ENCODE peak calls at places on chromosomes 3 and 15, in five cellular contexts. One of them, this sample, is unnamed.

GRCh38 chr3:134428396-134428795 is 54.1 kb upstream of the AMOTL2 start:
- DNase-seq in stimulated activated CD4-positive, alpha-beta T cell treated with anti-CD3 and anti-CD28 coated beads, Interleukin-12 subunit alpha, Interleukin-12 subunit beta, amount 100 ng/mL, for 48 hours: no peak
- DNase-seq in pancreas: no peak
- DNase-seq in head of caudate nucleus: no peak
- DNase-seq in LoVo: no peak
- DNase-seq in this sample: no peak

GRCh38 chr3:150589759-150590158 is 13.4 kb upstream of the SELENOT start:
- DNase-seq in head of caudate nucleus: no peak
- DNase-seq in stimulated activated CD4-positive, alpha-beta T cell treated with anti-CD3 and anti-CD28 coated beads, Interleukin-12 subunit alpha, Interleukin-12 subunit beta, amount 100 ng/mL, for 48 hours: no peak
- DNase-seq in pancreas: no peak
- DNase-seq in LoVo: no peak
- DNase-seq in this sample: no peak

GRCh38 chr3:188577539-188577938 is 423.6 kb downstream of the LPP start:
- DNase-seq in head of caudate nucleus: no peak
- DNase-seq in stimulated activated CD4-positive, alpha-beta T cell treated with anti-CD3 and anti-CD28 coated beads, Interleukin-12 subunit alpha, Interleukin-12 subunit beta, amount 100 ng/mL, for 48 hours: no peak
- DNase-seq in pancreas: no peak
- DNase-seq in LoVo: no peak
- DNase-seq in this sample: no peak

GRCh38 chr3:30188713-30189112 is 417.7 kb upstream of the TGFBR2 start:
- DNase-seq in LoVo: peak
- DNase-seq in pancreas: no peak
- DNase-seq in stimulated activated CD4-positive, alpha-beta T cell treated with anti-CD3 and anti-CD28 coated beads, Interleukin-12 subunit alpha, Interleukin-12 subunit beta, amount 100 ng/mL, for 48 hours: no peak
- DNase-seq in head of caudate nucleus: no peak
- DNase-seq in this sample: no peak

GRCh38 chr15:89587955-89588354 is 12.7 kb downstream of the TICRR start:
- DNase-seq in LoVo: no peak
- DNase-seq in stimulated activated CD4-positive, alpha-beta T cell treated with anti-CD3 and anti-CD28 coated beads, Interleukin-12 subunit alpha, Interleukin-12 subunit beta, amount 100 ng/mL, for 48 hours: no peak
- DNase-seq in head of caudate nucleus: no peak
- DNase-seq in pancreas: no peak
- DNase-seq in this sample: peak

GRCh38 chr15:50315814-50316630 is 39.0 kb downstream of the GABPB1 start:
- DNase-seq in pancreas: no peak
- DNase-seq in stimulated activated CD4-positive, alpha-beta T cell treated with anti-CD3 and anti-CD28 coated beads, Interleukin-12 subunit alpha, Interleukin-12 subunit beta, amount 100 ng/mL, for 48 hours: no peak
- DNase-seq in LoVo: peak
- DNase-seq in head of caudate nucleus: no peak
- DNase-seq in this sample: no peak

GRCh38 chr3:155870945-155871745 is 695 bp downstream of the GMPS start:
- DNase-seq in head of caudate nucleus: peak
- DNase-seq in LoVo: peak
- DNase-seq in stimulated activated CD4-positive, alpha-beta T cell treated with anti-CD3 and anti-CD28 coated beads, Interleukin-12 subunit alpha, Interleukin-12 subunit beta, amount 100 ng/mL, for 48 hours: peak
- DNase-seq in pancreas: peak
- DNase-seq in this sample: peak

GRCh38 chr15:52706091-52706490 is 26.9 kb upstream of the ATOSA start:
- DNase-seq in LoVo: no peak
- DNase-seq in head of caudate nucleus: no peak
- DNase-seq in pancreas: no peak
- DNase-seq in stimulated activated CD4-positive, alpha-beta T cell treated with anti-CD3 and anti-CD28 coated beads, Interleukin-12 subunit alpha, Interleukin-12 subunit beta, amount 100 ng/mL, for 48 hours: no peak
- DNase-seq in this sample: no peak

GRCh38 chr3:14890470-14890869 is 56.9 kb upstream of the NR2C2 start:
- DNase-seq in stimulated activated CD4-positive, alpha-beta T cell treated with anti-CD3 and anti-CD28 coated beads, Interleukin-12 subunit alpha, Interleukin-12 subunit beta, amount 100 ng/mL, for 48 hours: no peak
- DNase-seq in LoVo: no peak
- DNase-seq in head of caudate nucleus: no peak
- DNase-seq in pancreas: no peak
- DNase-seq in this sample: no peak

GRCh38 chr3:452221-452620 is 255.7 kb downstream of the CHL1 start:
- DNase-seq in head of caudate nucleus: no peak
- DNase-seq in LoVo: no peak
- DNase-seq in stimulated activated CD4-positive, alpha-beta T cell treated with anti-CD3 and anti-CD28 coated beads, Interleukin-12 subunit alpha, Interleukin-12 subunit beta, amount 100 ng/mL, for 48 hours: no peak
- DNase-seq in pancreas: no peak
- DNase-seq in this sample: no peak

GRCh38 chr3:39372831-39373230 is 10.3 kb upstream of the SLC25A38 start:
- DNase-seq in stimulated activated CD4-positive, alpha-beta T cell treated with anti-CD3 and anti-CD28 coated beads, Interleukin-12 subunit alpha, Interleukin-12 subunit beta, amount 100 ng/mL, for 48 hours: no peak
- DNase-seq in pancreas: no peak
- DNase-seq in LoVo: no peak
- DNase-seq in head of caudate nucleus: no peak
- DNase-seq in this sample: no peak

GRCh38 chr3:157081681-157082210 is 78.2 kb downstream of the CCNL1 start:
- DNase-seq in LoVo: peak
- DNase-seq in pancreas: peak
- DNase-seq in stimulated activated CD4-positive, alpha-beta T cell treated with anti-CD3 and anti-CD28 coated beads, Interleukin-12 subunit alpha, Interleukin-12 subunit beta, amount 100 ng/mL, for 48 hours: peak
- DNase-seq in head of caudate nucleus: peak
- DNase-seq in this sample: no peak

GRCh38 chr3:160720123-160720746 is 35.8 kb upstream of the PPM1L start:
- DNase-seq in head of caudate nucleus: no peak
- DNase-seq in LoVo: no peak
- DNase-seq in stimulated activated CD4-positive, alpha-beta T cell treated with anti-CD3 and anti-CD28 coated beads, Interleukin-12 subunit alpha, Interleukin-12 subunit beta, amount 100 ng/mL, for 48 hours: no peak
- DNase-seq in pancreas: no peak
- DNase-seq in this sample: no peak

GRCh38 chr15:76341366-76342045 is 4.9 kb downstream of the ISL2 start:
- DNase-seq in LoVo: no peak
- DNase-seq in stimulated activated CD4-positive, alpha-beta T cell treated with anti-CD3 and anti-CD28 coated beads, Interleukin-12 subunit alpha, Interleukin-12 subunit beta, amount 100 ng/mL, for 48 hours: no peak
- DNase-seq in head of caudate nucleus: no peak
- DNase-seq in pancreas: no peak
- DNase-seq in this sample: no peak

GRCh38 chr3:116263842-116264545 is 181.3 kb downstream of the LSAMP start:
- DNase-seq in stimulated activated CD4-positive, alpha-beta T cell treated with anti-CD3 and anti-CD28 coated beads, Interleukin-12 subunit alpha, Interleukin-12 subunit beta, amount 100 ng/mL, for 48 hours: no peak
- DNase-seq in pancreas: no peak
- DNase-seq in LoVo: no peak
- DNase-seq in head of caudate nucleus: no peak
- DNase-seq in this sample: no peak

GRCh38 chr3:38348903-38349302 is 2.3 kb downstream of the XYLB start:
- DNase-seq in pancreas: no peak
- DNase-seq in head of caudate nucleus: no peak
- DNase-seq in LoVo: no peak
- DNase-seq in stimulated activated CD4-positive, alpha-beta T cell treated with anti-CD3 and anti-CD28 coated beads, Interleukin-12 subunit alpha, Interleukin-12 subunit beta, amount 100 ng/mL, for 48 hours: no peak
- DNase-seq in this sample: no peak

GRCh38 chr3:149214702-149215101 is 6.9 kb downstream of the CP start:
- DNase-seq in LoVo: no peak
- DNase-seq in pancreas: no peak
- DNase-seq in head of caudate nucleus: no peak
- DNase-seq in stimulated activated CD4-positive, alpha-beta T cell treated with anti-CD3 and anti-CD28 coated beads, Interleukin-12 subunit alpha, Interleukin-12 subunit beta, amount 100 ng/mL, for 48 hours: no peak
- DNase-seq in this sample: no peak

GRCh38 chr15:101172421-101173097 is 79.3 kb downstream of the CHSY1 start:
- DNase-seq in LoVo: no peak
- DNase-seq in pancreas: no peak
- DNase-seq in head of caudate nucleus: no peak
- DNase-seq in stimulated activated CD4-positive, alpha-beta T cell treated with anti-CD3 and anti-CD28 coated beads, Interleukin-12 subunit alpha, Interleukin-12 subunit beta, amount 100 ng/mL, for 48 hours: no peak
- DNase-seq in this sample: no peak

GRCh38 chr3:45690331-45691035 is 1.3 kb downstream of the SACM1L start:
- DNase-seq in stimulated activated CD4-positive, alpha-beta T cell treated with anti-CD3 and anti-CD28 coated beads, Interleukin-12 subunit alpha, Interleukin-12 subunit beta, amount 100 ng/mL, for 48 hours: no peak
- DNase-seq in LoVo: no peak
- DNase-seq in pancreas: no peak
- DNase-seq in head of caudate nucleus: no peak
- DNase-seq in this sample: no peak

GRCh38 chr3:177800565-177800964 is 603.3 kb upstream of the TBL1XR1 start:
- DNase-seq in head of caudate nucleus: no peak
- DNase-seq in stimulated activated CD4-positive, alpha-beta T cell treated with anti-CD3 and anti-CD28 coated beads, Interleukin-12 subunit alpha, Interleukin-12 subunit beta, amount 100 ng/mL, for 48 hours: no peak
- DNase-seq in LoVo: no peak
- DNase-seq in pancreas: no peak
- DNase-seq in this sample: no peak

GRCh38 chr15:90594297-90594696 is 64.6 kb downstream of the CRTC3 start:
- DNase-seq in head of caudate nucleus: peak
- DNase-seq in LoVo: no peak
- DNase-seq in pancreas: peak
- DNase-seq in stimulated activated CD4-positive, alpha-beta T cell treated with anti-CD3 and anti-CD28 coated beads, Interleukin-12 subunit alpha, Interleukin-12 subunit beta, amount 100 ng/mL, for 48 hours: peak
- DNase-seq in this sample: no peak

GRCh38 chr15:25967120-25967519 is 104.0 kb upstream of the ATP10A start:
- DNase-seq in stimulated activated CD4-positive, alpha-beta T cell treated with anti-CD3 and anti-CD28 coated beads, Interleukin-12 subunit alpha, Interleukin-12 subunit beta, amount 100 ng/mL, for 48 hours: no peak
- DNase-seq in pancreas: no peak
- DNase-seq in head of caudate nucleus: no peak
- DNase-seq in LoVo: no peak
- DNase-seq in this sample: no peak

GRCh38 chr3:152382312-152383135 is 113.8 kb downstream of the MBNL1 start:
- DNase-seq in head of caudate nucleus: no peak
- DNase-seq in LoVo: no peak
- DNase-seq in pancreas: no peak
- DNase-seq in stimulated activated CD4-positive, alpha-beta T cell treated with anti-CD3 and anti-CD28 coated beads, Interleukin-12 subunit alpha, Interleukin-12 subunit beta, amount 100 ng/mL, for 48 hours: no peak
- DNase-seq in this sample: no peak

GRCh38 chr3:192812736-192813383 is 85.5 kb upstream of the FGF12 start:
- DNase-seq in stimulated activated CD4-positive, alpha-beta T cell treated with anti-CD3 and anti-CD28 coated beads, Interleukin-12 subunit alpha, Interleukin-12 subunit beta, amount 100 ng/mL, for 48 hours: no peak
- DNase-seq in head of caudate nucleus: peak
- DNase-seq in LoVo: peak
- DNase-seq in pancreas: no peak
- DNase-seq in this sample: no peak

GRCh38 chr15:66483131-66483566 is 14.4 kb downstream of the SNAPC5 start:
- DNase-seq in stimulated activated CD4-positive, alpha-beta T cell treated with anti-CD3 and anti-CD28 coated beads, Interleukin-12 subunit alpha, Interleukin-12 subunit beta, amount 100 ng/mL, for 48 hours: no peak
- DNase-seq in head of caudate nucleus: no peak
- DNase-seq in LoVo: peak
- DNase-seq in pancreas: peak
- DNase-seq in this sample: no peak

GRCh38 chr3:37295925-37296324 is 121.5 kb upstream of the LRRFIP2 start:
- DNase-seq in LoVo: no peak
- DNase-seq in stimulated activated CD4-positive, alpha-beta T cell treated with anti-CD3 and anti-CD28 coated beads, Interleukin-12 subunit alpha, Interleukin-12 subunit beta, amount 100 ng/mL, for 48 hours: no peak
- DNase-seq in head of caudate nucleus: no peak
- DNase-seq in pancreas: no peak
- DNase-seq in this sample: no peak

GRCh38 chr3:97504463-97504862 is 260.1 kb upstream of the ARL6 start:
- DNase-seq in pancreas: no peak
- DNase-seq in LoVo: no peak
- DNase-seq in head of caudate nucleus: no peak
- DNase-seq in stimulated activated CD4-positive, alpha-beta T cell treated with anti-CD3 and anti-CD28 coated beads, Interleukin-12 subunit alpha, Interleukin-12 subunit beta, amount 100 ng/mL, for 48 hours: no peak
- DNase-seq in this sample: no peak

GRCh38 chr3:18058666-18059065 is 316.2 kb upstream of the TBC1D5 start:
- DNase-seq in head of caudate nucleus: no peak
- DNase-seq in stimulated activated CD4-positive, alpha-beta T cell treated with anti-CD3 and anti-CD28 coated beads, Interleukin-12 subunit alpha, Interleukin-12 subunit beta, amount 100 ng/mL, for 48 hours: no peak
- DNase-seq in pancreas: no peak
- DNase-seq in LoVo: no peak
- DNase-seq in this sample: no peak

GRCh38 chr3:139227165-139227564 is 116.7 kb upstream of the MRPS22 start:
- DNase-seq in stimulated activated CD4-positive, alpha-beta T cell treated with anti-CD3 and anti-CD28 coated beads, Interleukin-12 subunit alpha, Interleukin-12 subunit beta, amount 100 ng/mL, for 48 hours: no peak
- DNase-seq in pancreas: peak
- DNase-seq in LoVo: no peak
- DNase-seq in head of caudate nucleus: peak
- DNase-seq in this sample: no peak

GRCh38 chr3:108406063-108406660 is 104.2 kb downstream of the MYH15 start:
- DNase-seq in LoVo: no peak
- DNase-seq in head of caudate nucleus: no peak
- DNase-seq in stimulated activated CD4-positive, alpha-beta T cell treated with anti-CD3 and anti-CD28 coated beads, Interleukin-12 subunit alpha, Interleukin-12 subunit beta, amount 100 ng/mL, for 48 hours: no peak
- DNase-seq in pancreas: no peak
- DNase-seq in this sample: no peak